ENCODE peak calls at places on chromosomes 11 and 22, in nine cellular contexts. Q, B, J, O, X, A, T, G and U are unnamed samples.
A peak's percentile ranks its signal among the peaks of the same experiment; 100 is the strongest.

GRCh38 chr11:81574301-81574700 is 1159.4 kb downstream of the FAM181B start:
- DNase-seq in A (no peak), T (no peak), B (no peak), O (no peak), Q (no peak), J (no peak), X (no peak), G (no peak), U (no peak)

GRCh38 chr11:1763796-1764661 is at the start of gene CTSD:
- DNase-seq in A (no peak), X (peak; percentile 95), O (peak; percentile 75), T (peak; percentile 2), B (peak; percentile 76), G (peak; percentile 80), Q (peak; percentile 85), J (peak; percentile 92), U (no peak)

GRCh38 chr22:39524089-39524752 is 3.9 kb downstream of the ATF4 start:
- DNase-seq in B (no peak), A (no peak), X (no peak), J (no peak), Q (no peak), G (no peak), O (no peak), T (no peak), U (no peak)

GRCh38 chr11:29009426-29009825 is 901.2 kb downstream of the METTL15 start:
- DNase-seq in J (no peak), O (no peak), A (no peak), G (no peak), T (no peak), X (no peak), Q (no peak), B (no peak), U (no peak)

GRCh38 chr11:96260067-96260511 is 82.9 kb downstream of the MAML2 start:
- DNase-seq in B (no peak), A (no peak), T (no peak), J (no peak), O (no peak), X (no peak), G (no peak), Q (no peak), U (no peak)

GRCh38 chr22:46741974-46742519 is 4.0 kb upstream of the CERK start:
- DNase-seq in Q (no peak), O (no peak), B (no peak), X (no peak), G (no peak), J (no peak), T (no peak), A (no peak), U (no peak)

GRCh38 chr22:34696557-34696956 is 369.4 kb upstream of the ISX start:
- DNase-seq in T (no peak), X (no peak), J (no peak), G (no peak), O (no peak), A (no peak), Q (no peak), B (no peak), U (no peak)

GRCh38 chr11:64661146-64661545 is 61.9 kb downstream of the NRXN2 start:
- DNase-seq in B (no peak), A (no peak), J (no peak), Q (no peak), T (no peak), G (no peak), X (no peak), O (no peak), U (no peak)